ENCODE peak calls at places on chromosomes 16 and 17, in nine cellular contexts. E, C, O, D, P, L, Z, W and S are unnamed samples.

GRCh38 chr17:65588194-65588808 is 26.9 kb upstream of the AXIN2 start:
- DNase-seq in D (peak), E (no peak), W (no peak), O (peak), P (no peak), Z (peak), L (no peak), C (no peak), S (no peak)

GRCh38 chr17:4230142-4230541 is 33.6 kb downstream of the ANKFY1 start:
- DNase-seq in W (no peak), D (no peak), Z (peak), O (peak), E (peak), C (no peak), L (peak), P (no peak), S (no peak)

GRCh38 chr16:62041401-62041800 is 5.2 kb upstream of the CDH8 start:
- DNase-seq in E (no peak), Z (no peak), C (no peak), W (no peak), P (peak), O (no peak), L (no peak), D (peak), S (no peak)

GRCh38 chr16:8735574-8735973 is 61.2 kb downstream of the ABAT start:
- DNase-seq in D (no peak), L (no peak), C (no peak), W (no peak), P (no peak), E (no peak), Z (no peak), O (no peak), S (no peak)

GRCh38 chr16:65964752-65965151 is 401.7 kb upstream of the CDH5 start:
- DNase-seq in W (no peak), Z (no peak), D (no peak), E (no peak), L (no peak), C (no peak), P (no peak), O (no peak), S (no peak)

GRCh38 chr16:912684-913613 is 57.8 kb downstream of the LMF1 start:
- DNase-seq in Z (no peak), E (no peak), D (no peak), O (no peak), L (no peak), W (no peak), C (no peak), P (no peak), S (no peak)

GRCh38 chr17:40287494-40288369 is at the start of gene CDC6:
- DNase-seq in L (peak), W (peak), O (peak), D (peak), P (peak), Z (peak), C (peak), E (peak), S (peak)

GRCh38 chr17:27553019-27553511 is 77.9 kb upstream of the LGALS9 start:
- DNase-seq in C (no peak), E (no peak), O (no peak), Z (no peak), L (peak), W (no peak), P (no peak), D (no peak), S (no peak)

GRCh38 chr17:12719948-12720347 is 54.3 kb downstream of the MYOCD start:
- DNase-seq in W (no peak), E (no peak), L (no peak), D (no peak), C (no peak), O (no peak), Z (no peak), P (no peak), S (no peak)

GRCh38 chr17:77824780-77825280 is 133.7 kb upstream of the TNRC6C start:
- DNase-seq in E (no peak), P (no peak), L (no peak), O (no peak), D (no peak), C (no peak), W (no peak), Z (no peak), S (no peak)

GRCh38 chr17:7064248-7064647 is 15.8 kb downstream of the CLEC10A start:
- DNase-seq in W (no peak), Z (no peak), C (no peak), P (no peak), O (no peak), L (no peak), D (no peak), E (no peak), S (no peak)

GRCh38 chr16:50303605-50304466 is 37.5 kb downstream of the ADCY7 start:
- DNase-seq in W (peak), O (no peak), E (no peak), D (no peak), Z (peak), L (peak), P (no peak), C (no peak), S (no peak)

GRCh38 chr17:58334661-58335060 is 6.1 kb upstream of the TSPOAP1 start:
- DNase-seq in O (no peak), C (no peak), L (no peak), W (peak), D (no peak), E (no peak), P (no peak), Z (no peak), S (no peak)
- TF ChIP-seq CTCF in O (no peak), C (no peak), L (no peak), W (no peak), D (no peak), E (no peak), P (no peak), Z (no peak), S (no peak)

GRCh38 chr17:22694362-22695227 is 1002.3 kb downstream of the KCNJ18 start:
- DNase-seq in E (no peak), P (no peak), D (peak), O (no peak), L (no peak), W (no peak), Z (no peak), C (no peak), S (no peak)
- TF ChIP-seq CTCF in E (no peak), P (no peak), D (peak), O (peak), L (no peak), W (no peak), Z (no peak), C (no peak), S (no peak)

GRCh38 chr17:17729620-17730249 is 48.5 kb downstream of the RAI1 start:
- DNase-seq in E (no peak), P (peak), L (no peak), C (no peak), D (peak), Z (no peak), W (no peak), O (no peak), S (peak)
- TF ChIP-seq CTCF in E (peak), P (peak), L (peak), C (peak), D (peak), Z (peak), W (peak), O (peak), S (peak)

DNA sequence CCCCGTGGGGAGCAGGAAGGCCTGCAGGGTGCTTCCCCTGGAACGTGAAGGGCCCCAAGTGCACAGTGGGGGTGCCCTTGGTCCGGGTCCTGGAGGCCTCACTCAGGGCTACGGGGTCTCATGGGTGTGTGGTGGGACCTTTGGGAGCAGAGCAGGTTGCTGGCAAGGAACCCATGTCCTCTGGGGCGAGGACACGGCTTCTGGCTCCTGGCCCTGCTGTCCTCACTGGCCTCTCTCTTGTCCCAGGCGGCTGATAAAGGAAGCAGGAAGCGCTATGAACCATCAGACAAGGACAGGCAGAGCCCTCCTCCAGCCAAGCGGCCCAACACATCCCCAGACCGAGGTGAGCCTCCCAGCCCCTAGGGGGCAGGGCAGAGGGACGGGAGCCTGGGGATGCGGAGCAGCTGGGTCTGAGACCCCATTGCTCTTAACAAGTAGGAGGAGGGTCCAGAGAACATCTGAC is 9.8 kb upstream of the IL17C start:
- DNase-seq in L (no peak), D (peak), O (peak), W (no peak), E (peak), Z (no peak), P (no peak), C (no peak), S (no peak)
- TF ChIP-seq CTCF in L (no peak), D (peak), O (peak), W (no peak), E (peak), Z (no peak), P (peak), C (no peak), S (peak)